ENCODE peak calls at places on chromosomes 7 and 10, in nine cellular contexts. H is A549; Y is endodermal cell; P is heart left ventricle; C is NT2/D1; O is CD8-positive, alpha-beta T cell; L is CD8-positive, alpha-beta memory T cell; Q is body of pancreas; V is transverse colon. U is an unnamed sample.

GRCh38 chr7:70619130-70619529 is 512.8 kb upstream of the GALNT17 start:
- DNase-seq in Y (peak; percentile 79), O (no peak), H (no peak), P (no peak), Q (no peak), C (no peak), L (no peak), V (no peak), U (no peak)

GRCh38 chr7:68821846-68822245 is 776.4 kb upstream of the AUTS2 start:
- DNase-seq in C (no peak), Y (no peak), Q (no peak), P (no peak), V (no peak), H (no peak), L (no peak), O (no peak), U (no peak)

GRCh38 chr10:127337801-127338200 is 141.4 kb upstream of the INSYN2A start:
- DNase-seq in C (no peak), O (no peak), H (no peak), V (no peak), Y (peak; percentile 57), L (no peak), Q (no peak), P (no peak), U (no peak)

GRCh38 chr10:11144626-11145497 is 127.2 kb downstream of the CELF2 start:
- DNase-seq in O (no peak), L (no peak), P (no peak), H (no peak), Y (no peak), Q (no peak), C (no peak), V (no peak), U (peak; percentile 98)

GRCh38 chr10:78319371-78319770 is 285.7 kb downstream of the RPS24 start:
- DNase-seq in Y (no peak), H (no peak), L (no peak), V (no peak), C (no peak), Q (no peak), O (no peak), P (no peak), U (no peak)

GRCh38 chr7:1525409-1525808 is 5.1 kb upstream of the MAFK start:
- DNase-seq in V (no peak), Y (no peak), O (no peak), C (no peak), Q (no peak), P (no peak), H (no peak), L (no peak), U (no peak)

GRCh38 chr7:44693641-44694313 is 54.9 kb upstream of the ZMIZ2 start:
- DNase-seq in Q (no peak), O (no peak), C (no peak), V (no peak), Y (no peak), L (no peak), H (no peak), P (peak; percentile 81), U (no peak)

GRCh38 chr7:29920491-29920890 is 69.1 kb downstream of the SCRN1 start:
- DNase-seq in Q (no peak), L (no peak), O (no peak), V (no peak), C (no peak), H (no peak), P (no peak), Y (no peak), U (no peak)

DNA sequence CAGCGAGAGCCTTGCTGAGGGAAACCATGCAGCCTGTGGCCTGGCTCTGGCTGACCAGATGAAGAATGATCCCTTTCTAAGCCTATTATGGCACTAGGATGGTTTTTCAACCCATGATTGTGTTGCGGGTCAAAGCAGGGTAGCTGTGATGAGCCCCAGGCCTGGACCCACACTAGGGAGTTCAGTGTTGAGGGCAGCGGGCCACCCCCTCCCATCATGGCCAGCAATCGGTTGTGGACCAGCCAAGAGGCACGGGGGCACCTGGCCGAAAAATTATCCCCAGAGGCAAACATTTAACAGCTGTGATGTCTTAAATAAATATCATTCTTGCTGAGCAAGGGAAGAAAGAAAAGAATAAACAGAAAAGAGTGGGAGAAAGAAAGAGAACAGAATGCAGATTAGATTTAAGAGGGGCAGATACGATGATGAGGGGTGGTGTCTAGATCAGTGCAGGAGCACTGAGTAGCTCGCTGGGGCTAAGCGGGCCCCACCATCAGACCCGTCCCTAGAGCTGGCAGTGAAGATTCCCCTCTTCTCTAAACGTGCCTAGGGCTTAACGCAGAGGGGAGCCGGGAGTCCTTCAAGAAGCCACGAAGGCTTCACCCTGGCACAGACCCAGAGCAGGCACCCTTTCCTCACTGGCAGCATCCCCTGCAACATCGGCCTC is 82.7 kb downstream of the SLC37A3 start:
- DNase-seq in P (no peak), L (no peak), O (no peak), C (no peak), Y (no peak), H (no peak), Q (no peak), V (no peak), U (no peak)
- H3K4me3 ChIP-seq in P (peak overlapping the region; percentile 39), L (no peak overlapping the region), O (no peak overlapping the region), C (no peak overlapping the region), Y (no peak overlapping the region), H (no peak overlapping the region), Q (no peak overlapping the region), V (peak overlapping the region; percentile 14), U (no peak overlapping the region)

DNA sequence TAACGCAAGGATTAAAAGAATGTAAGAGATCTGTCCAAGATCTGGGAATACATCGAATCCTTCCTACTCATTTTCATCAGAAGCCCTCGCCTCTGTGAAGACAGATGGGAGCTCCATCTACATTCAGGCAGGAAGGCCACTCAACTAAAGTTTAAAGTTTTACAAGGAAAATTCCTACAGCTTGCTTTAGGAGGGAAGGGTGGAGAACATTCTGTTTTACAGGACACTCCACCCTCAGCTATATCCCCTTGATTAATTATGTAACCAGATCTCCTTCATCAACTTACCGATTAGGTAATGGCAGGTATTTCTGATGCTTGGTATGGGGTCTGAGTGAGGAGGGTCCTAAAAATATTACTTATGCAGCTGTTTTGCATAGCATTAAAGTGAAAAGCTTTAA is 5.6 kb upstream of the AHR start:
- DNase-seq in P (no peak), Y (no peak), C (no peak), V (no peak), L (no peak), H (no peak), Q (no peak), O (no peak), U (no peak)
- H3K9me3 ChIP-seq in P (no peaks in the 10 kb centered on the region), Y (no peaks in the 10 kb centered on the region), C (peaks cover 6% of the 10 kb centered on the region), V (no peaks in the 10 kb centered on the region), L (no peaks in the 10 kb centered on the region), H (peaks cover 4% of the 10 kb centered on the region), Q (no peaks in the 10 kb centered on the region), O (no peaks in the 10 kb centered on the region), U (peaks cover 4% of the 10 kb centered on the region)

DNA sequence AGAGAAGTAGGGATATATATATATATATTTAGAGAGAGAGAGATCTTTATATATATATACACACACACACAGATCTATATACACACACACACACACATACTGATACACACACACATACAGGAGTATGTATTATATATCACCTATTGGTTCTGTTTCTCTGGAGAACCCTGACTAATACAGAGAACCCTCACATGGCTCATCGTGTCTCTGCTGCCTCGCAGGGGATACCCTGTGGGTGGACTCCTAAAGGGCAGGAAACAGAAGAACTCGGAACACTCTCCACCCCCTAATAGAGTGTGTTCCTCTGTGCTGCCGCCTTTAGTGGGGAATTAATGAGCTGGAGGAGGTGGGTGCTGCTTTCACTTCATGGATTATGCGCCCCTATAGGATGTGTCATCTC is 86.6 kb downstream of the NPY start:
- DNase-seq in H (no peak), Q (no peak), V (no peak), C (no peak), P (no peak), O (no peak), Y (no peak), L (no peak), U (no peak)
- H3K4me1 ChIP-seq in H (no peaks in the 10 kb centered on the region), Q (no peaks in the 10 kb centered on the region), V (no peaks in the 10 kb centered on the region), C (peaks cover 3% of the 10 kb centered on the region), P (no peaks in the 10 kb centered on the region), O (no peaks in the 10 kb centered on the region), Y (peaks cover 2% of the 10 kb centered on the region), L (no peaks in the 10 kb centered on the region), U (no peaks in the 10 kb centered on the region)

GRCh38 chr7:101913876-101914275 is 96.5 kb downstream of the CUX1 start:
- DNase-seq in O (no peak), Y (no peak), Q (no peak), P (no peak), V (no peak), L (no peak), H (no peak), C (no peak), U (no peak)
- H3K4me3 ChIP-seq in O (no peak overlapping the region), Y (no peak overlapping the region), Q (no peak overlapping the region), P (peak overlapping the region; percentile 43), V (peak overlapping the region; percentile 25), L (no peak overlapping the region), H (no peak overlapping the region), C (no peak overlapping the region), U (no peak overlapping the region)

DNA sequence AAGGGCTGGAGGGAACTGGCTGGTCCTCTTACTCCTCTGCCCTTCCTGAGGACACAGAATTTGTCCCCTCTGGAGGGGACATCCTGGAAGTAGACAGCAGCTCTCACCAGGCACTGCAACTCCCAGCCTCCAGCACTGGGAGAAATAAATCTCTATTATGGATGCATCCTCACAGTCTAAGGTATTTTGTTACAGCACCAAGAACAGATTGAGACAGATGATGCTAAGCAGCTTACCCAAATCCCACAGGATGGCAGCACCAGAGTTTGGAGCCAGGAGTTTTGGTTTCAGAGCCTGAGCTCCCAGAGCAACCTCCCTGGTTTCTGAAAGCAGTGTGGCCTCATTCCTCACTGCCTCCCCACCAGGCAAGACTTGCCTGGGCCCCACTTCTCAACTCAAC is 544.8 kb downstream of the TCERG1L start:
- DNase-seq in O (no peak), H (no peak), V (no peak), C (no peak), Y (no peak), L (no peak), P (no peak), Q (no peak), U (no peak)
- H3K9me3 ChIP-seq in O (no peaks in the 10 kb centered on the region), H (no peaks in the 10 kb centered on the region), V (no peaks in the 10 kb centered on the region), C (peaks cover 14% of the 10 kb centered on the region), Y (peaks cover 14% of the 10 kb centered on the region), L (no peaks in the 10 kb centered on the region), P (no peaks in the 10 kb centered on the region), Q (no peaks in the 10 kb centered on the region), U (no peaks in the 10 kb centered on the region)

GRCh38 chr10:124041684-124042445 is 51.5 kb downstream of the CHST15 start:
- DNase-seq in V (no peak), L (no peak), Y (no peak), C (no peak), Q (no peak), O (no peak), P (no peak), H (no peak), U (no peak)
- H3K4me1 ChIP-seq in V (no peaks in the 10 kb centered on the region), L (peaks cover 5% of the 10 kb centered on the region), Y (no peaks in the 10 kb centered on the region), C (no peaks in the 10 kb centered on the region), Q (no peaks in the 10 kb centered on the region), O (no peaks in the 10 kb centered on the region), P (no peaks in the 10 kb centered on the region), H (no peaks in the 10 kb centered on the region), U (no peaks in the 10 kb centered on the region)

U was measured in HAP-1.